ENCODE peak calls at places on chromosomes 13 and 19, in six cellular contexts. One of them, this sample, is unnamed.

GRCh38 chr13:101681834-101682233 is 229.4 kb downstream of the ITGBL1 start:
- DNase-seq in NCI-H1694: no peak
- DNase-seq in fibroblast of mammary gland: peak
- DNase-seq in NCI-H2081: no peak
- DNase-seq in activated naive CD8-positive, alpha-beta T cell treated with anti-CD3 and anti-CD28 coated beads for 36 hours: no peak
- DNase-seq in mammary epithelial cell: no peak
- DNase-seq in this sample: no peak

GRCh38 chr13:33872005-33872351 is 54.0 kb downstream of the RFC3 start:
- DNase-seq in NCI-H1694: no peak
- DNase-seq in fibroblast of mammary gland: no peak
- DNase-seq in NCI-H2081: no peak
- DNase-seq in activated naive CD8-positive, alpha-beta T cell treated with anti-CD3 and anti-CD28 coated beads for 36 hours: no peak
- DNase-seq in mammary epithelial cell: no peak
- DNase-seq in this sample: no peak

GRCh38 chr13:40434516-40435397 is 231.7 kb downstream of the FOXO1 start:
- DNase-seq in NCI-H1694: no peak
- DNase-seq in fibroblast of mammary gland: no peak
- DNase-seq in NCI-H2081: no peak
- DNase-seq in activated naive CD8-positive, alpha-beta T cell treated with anti-CD3 and anti-CD28 coated beads for 36 hours: no peak
- DNase-seq in mammary epithelial cell: no peak
- DNase-seq in this sample: no peak

GRCh38 chr13:30257433-30258099 is 49.8 kb downstream of the KATNAL1 start:
- DNase-seq in NCI-H1694: no peak
- DNase-seq in fibroblast of mammary gland: no peak
- DNase-seq in NCI-H2081: no peak
- DNase-seq in activated naive CD8-positive, alpha-beta T cell treated with anti-CD3 and anti-CD28 coated beads for 36 hours: no peak
- DNase-seq in mammary epithelial cell: no peak
- DNase-seq in this sample: no peak

GRCh38 chr19:44824758-44825157 is 15.9 kb downstream of the BCAM start:
- DNase-seq in NCI-H1694: no peak
- DNase-seq in fibroblast of mammary gland: no peak
- DNase-seq in NCI-H2081: no peak
- DNase-seq in activated naive CD8-positive, alpha-beta T cell treated with anti-CD3 and anti-CD28 coated beads for 36 hours: no peak
- DNase-seq in mammary epithelial cell: no peak
- DNase-seq in this sample: no peak

GRCh38 chr19:3968556-3969434 is 2.1 kb downstream of the DAPK3 start:
- DNase-seq in NCI-H1694: peak
- DNase-seq in fibroblast of mammary gland: peak
- DNase-seq in NCI-H2081: peak
- DNase-seq in activated naive CD8-positive, alpha-beta T cell treated with anti-CD3 and anti-CD28 coated beads for 36 hours: no peak
- DNase-seq in mammary epithelial cell: peak
- DNase-seq in this sample: peak

GRCh38 chr19:39154626-39155100 is 29.1 kb downstream of the PAK4 start:
- DNase-seq in NCI-H1694: no peak
- DNase-seq in fibroblast of mammary gland: no peak
- DNase-seq in NCI-H2081: no peak
- DNase-seq in activated naive CD8-positive, alpha-beta T cell treated with anti-CD3 and anti-CD28 coated beads for 36 hours: no peak
- DNase-seq in mammary epithelial cell: peak
- DNase-seq in this sample: no peak

GRCh38 chr13:36674337-36675212 is 755 bp downstream of the SERTM1 start:
- DNase-seq in NCI-H1694: no peak
- DNase-seq in fibroblast of mammary gland: no peak
- DNase-seq in NCI-H2081: no peak
- DNase-seq in activated naive CD8-positive, alpha-beta T cell treated with anti-CD3 and anti-CD28 coated beads for 36 hours: no peak
- DNase-seq in mammary epithelial cell: no peak
- DNase-seq in this sample: no peak

GRCh38 chr13:49429061-49429460 is 14.8 kb downstream of the CAB39L start:
- DNase-seq in NCI-H1694: no peak
- DNase-seq in fibroblast of mammary gland: no peak
- DNase-seq in NCI-H2081: no peak
- DNase-seq in activated naive CD8-positive, alpha-beta T cell treated with anti-CD3 and anti-CD28 coated beads for 36 hours: no peak
- DNase-seq in mammary epithelial cell: no peak
- DNase-seq in this sample: no peak

GRCh38 chr13:30998548-30999140 is 66.2 kb downstream of the TEX26 start:
- DNase-seq in NCI-H1694: peak
- DNase-seq in fibroblast of mammary gland: peak
- DNase-seq in NCI-H2081: no peak
- DNase-seq in activated naive CD8-positive, alpha-beta T cell treated with anti-CD3 and anti-CD28 coated beads for 36 hours: no peak
- DNase-seq in mammary epithelial cell: peak
- DNase-seq in this sample: no peak

GRCh38 chr19:3366761-3367571 is 583 bp downstream of the NFIC start:
- DNase-seq in NCI-H1694: no peak
- DNase-seq in fibroblast of mammary gland: no peak
- DNase-seq in NCI-H2081: no peak
- DNase-seq in activated naive CD8-positive, alpha-beta T cell treated with anti-CD3 and anti-CD28 coated beads for 36 hours: peak
- DNase-seq in mammary epithelial cell: peak
- DNase-seq in this sample: no peak

GRCh38 chr19:29917911-29918310 is 24.1 kb upstream of the URI1 start:
- DNase-seq in NCI-H1694: no peak
- DNase-seq in fibroblast of mammary gland: no peak
- DNase-seq in NCI-H2081: no peak
- DNase-seq in activated naive CD8-positive, alpha-beta T cell treated with anti-CD3 and anti-CD28 coated beads for 36 hours: no peak
- DNase-seq in mammary epithelial cell: no peak
- DNase-seq in this sample: no peak

GRCh38 chr13:109785892-109786450 is 412 bp downstream of the IRS2 start:
- DNase-seq in NCI-H1694: no peak
- DNase-seq in fibroblast of mammary gland: no peak
- DNase-seq in NCI-H2081: no peak
- DNase-seq in activated naive CD8-positive, alpha-beta T cell treated with anti-CD3 and anti-CD28 coated beads for 36 hours: no peak
- DNase-seq in mammary epithelial cell: no peak
- DNase-seq in this sample: no peak

GRCh38 chr19:3282564-3282963 is 58.1 kb downstream of the CELF5 start:
- DNase-seq in NCI-H1694: no peak
- DNase-seq in fibroblast of mammary gland: no peak
- DNase-seq in NCI-H2081: no peak
- DNase-seq in activated naive CD8-positive, alpha-beta T cell treated with anti-CD3 and anti-CD28 coated beads for 36 hours: no peak
- DNase-seq in mammary epithelial cell: no peak
- DNase-seq in this sample: no peak

GRCh38 chr19:34495416-34495815 is 13.9 kb downstream of the WTIP start:
- DNase-seq in NCI-H1694: no peak
- DNase-seq in fibroblast of mammary gland: no peak
- DNase-seq in NCI-H2081: no peak
- DNase-seq in activated naive CD8-positive, alpha-beta T cell treated with anti-CD3 and anti-CD28 coated beads for 36 hours: no peak
- DNase-seq in mammary epithelial cell: no peak
- DNase-seq in this sample: no peak

GRCh38 chr19:39398297-39398864 is 7.2 kb downstream of the MED29 start:
- DNase-seq in NCI-H1694: no peak
- DNase-seq in fibroblast of mammary gland: peak
- DNase-seq in NCI-H2081: no peak
- DNase-seq in activated naive CD8-positive, alpha-beta T cell treated with anti-CD3 and anti-CD28 coated beads for 36 hours: peak
- DNase-seq in mammary epithelial cell: peak
- DNase-seq in this sample: peak

GRCh38 chr13:94050686-94051085 is 428.8 kb downstream of the DCT start:
- DNase-seq in NCI-H1694: no peak
- DNase-seq in fibroblast of mammary gland: no peak
- DNase-seq in NCI-H2081: no peak
- DNase-seq in activated naive CD8-positive, alpha-beta T cell treated with anti-CD3 and anti-CD28 coated beads for 36 hours: no peak
- DNase-seq in mammary epithelial cell: no peak
- DNase-seq in this sample: no peak

GRCh38 chr13:44688652-44689051 is 112.5 kb upstream of the TSC22D1 start:
- DNase-seq in NCI-H1694: no peak
- DNase-seq in fibroblast of mammary gland: no peak
- DNase-seq in NCI-H2081: no peak
- DNase-seq in activated naive CD8-positive, alpha-beta T cell treated with anti-CD3 and anti-CD28 coated beads for 36 hours: no peak
- DNase-seq in mammary epithelial cell: no peak
- DNase-seq in this sample: no peak

GRCh38 chr19:40380199-40381037 is 9.6 kb downstream of the HIPK4 start:
- DNase-seq in NCI-H1694: no peak
- DNase-seq in fibroblast of mammary gland: no peak
- DNase-seq in NCI-H2081: no peak
- DNase-seq in activated naive CD8-positive, alpha-beta T cell treated with anti-CD3 and anti-CD28 coated beads for 36 hours: no peak
- DNase-seq in mammary epithelial cell: no peak
- DNase-seq in this sample: no peak

GRCh38 chr19:55179570-55180484 is at the start of gene SYT5:
- DNase-seq in NCI-H1694: no peak
- DNase-seq in fibroblast of mammary gland: no peak
- DNase-seq in NCI-H2081: peak
- DNase-seq in activated naive CD8-positive, alpha-beta T cell treated with anti-CD3 and anti-CD28 coated beads for 36 hours: peak
- DNase-seq in mammary epithelial cell: peak
- DNase-seq in this sample: no peak

GRCh38 chr19:311813-312261 is 20.6 kb upstream of the PLPP2 start:
- DNase-seq in NCI-H1694: no peak
- DNase-seq in fibroblast of mammary gland: no peak
- DNase-seq in NCI-H2081: no peak
- DNase-seq in activated naive CD8-positive, alpha-beta T cell treated with anti-CD3 and anti-CD28 coated beads for 36 hours: no peak
- DNase-seq in mammary epithelial cell: no peak
- DNase-seq in this sample: no peak

GRCh38 chr19:47186337-47187022 is 44.5 kb downstream of the BBC3 start:
- DNase-seq in NCI-H1694: no peak
- DNase-seq in fibroblast of mammary gland: no peak
- DNase-seq in NCI-H2081: no peak
- DNase-seq in activated naive CD8-positive, alpha-beta T cell treated with anti-CD3 and anti-CD28 coated beads for 36 hours: peak
- DNase-seq in mammary epithelial cell: no peak
- DNase-seq in this sample: no peak

GRCh38 chr19:5345895-5346386 is 5.3 kb upstream of the PTPRS start:
- DNase-seq in NCI-H1694: no peak
- DNase-seq in fibroblast of mammary gland: peak
- DNase-seq in NCI-H2081: no peak
- DNase-seq in activated naive CD8-positive, alpha-beta T cell treated with anti-CD3 and anti-CD28 coated beads for 36 hours: peak
- DNase-seq in mammary epithelial cell: peak
- DNase-seq in this sample: peak

GRCh38 chr13:113656015-113656588 is 1.9 kb downstream of the ATP4B start:
- DNase-seq in NCI-H1694: no peak
- DNase-seq in fibroblast of mammary gland: no peak
- DNase-seq in NCI-H2081: no peak
- DNase-seq in activated naive CD8-positive, alpha-beta T cell treated with anti-CD3 and anti-CD28 coated beads for 36 hours: no peak
- DNase-seq in mammary epithelial cell: no peak
- DNase-seq in this sample: no peak

GRCh38 chr19:2477141-2477710 is 1.3 kb downstream of the GADD45B start:
- DNase-seq in NCI-H1694: no peak
- DNase-seq in fibroblast of mammary gland: no peak
- DNase-seq in NCI-H2081: no peak
- DNase-seq in activated naive CD8-positive, alpha-beta T cell treated with anti-CD3 and anti-CD28 coated beads for 36 hours: no peak
- DNase-seq in mammary epithelial cell: peak
- DNase-seq in this sample: peak

GRCh38 chr19:38921420-38922274 is 8.9 kb downstream of the SARS2 start:
- DNase-seq in NCI-H1694: no peak
- DNase-seq in fibroblast of mammary gland: no peak
- DNase-seq in NCI-H2081: no peak
- DNase-seq in activated naive CD8-positive, alpha-beta T cell treated with anti-CD3 and anti-CD28 coated beads for 36 hours: no peak
- DNase-seq in mammary epithelial cell: no peak
- DNase-seq in this sample: no peak

GRCh38 chr19:50922316-50922853 is 11.2 kb upstream of the KLK4 start:
- DNase-seq in NCI-H1694: peak
- DNase-seq in fibroblast of mammary gland: peak
- DNase-seq in NCI-H2081: peak
- DNase-seq in activated naive CD8-positive, alpha-beta T cell treated with anti-CD3 and anti-CD28 coated beads for 36 hours: peak
- DNase-seq in mammary epithelial cell: peak
- DNase-seq in this sample: peak

GRCh38 chr19:3793799-3794198 is 7.6 kb upstream of the MATK start:
- DNase-seq in NCI-H1694: no peak
- DNase-seq in fibroblast of mammary gland: no peak
- DNase-seq in NCI-H2081: no peak
- DNase-seq in activated naive CD8-positive, alpha-beta T cell treated with anti-CD3 and anti-CD28 coated beads for 36 hours: no peak
- DNase-seq in mammary epithelial cell: no peak
- DNase-seq in this sample: no peak

GRCh38 chr19:519449-519865 is 12.1 kb upstream of the CDC34 start:
- DNase-seq in NCI-H1694: no peak
- DNase-seq in fibroblast of mammary gland: no peak
- DNase-seq in NCI-H2081: no peak
- DNase-seq in activated naive CD8-positive, alpha-beta T cell treated with anti-CD3 and anti-CD28 coated beads for 36 hours: no peak
- DNase-seq in mammary epithelial cell: no peak
- DNase-seq in this sample: no peak

GRCh38 chr13:96544965-96545364 is 449.3 kb downstream of the OXGR1 start:
- DNase-seq in NCI-H1694: no peak
- DNase-seq in fibroblast of mammary gland: no peak
- DNase-seq in NCI-H2081: no peak
- DNase-seq in activated naive CD8-positive, alpha-beta T cell treated with anti-CD3 and anti-CD28 coated beads for 36 hours: no peak
- DNase-seq in mammary epithelial cell: no peak
- DNase-seq in this sample: no peak

GRCh38 chr19:35791814-35792279 is 16.5 kb downstream of the ARHGAP33 start:
- DNase-seq in NCI-H1694: no peak
- DNase-seq in fibroblast of mammary gland: no peak
- DNase-seq in NCI-H2081: no peak
- DNase-seq in activated naive CD8-positive, alpha-beta T cell treated with anti-CD3 and anti-CD28 coated beads for 36 hours: no peak
- DNase-seq in mammary epithelial cell: no peak
- DNase-seq in this sample: no peak

This sample was measured in HCEC 1CT.